ENCODE peak calls at places on chromosomes 2 and 18, in five cellular contexts. Q, N, P, V and L are unnamed samples. For H3K36me3, the result is how much of the 10 kb centered on the place peaks cover.

GRCh38 chr2:168293766-168294165 is 46.4 kb upstream of the STK39 start:
- DNase-seq in Q (no peak), P (no peak), N (no peak), V (no peak), L (no peak)

GRCh38 chr2:60796573-60797509 is 40.8 kb downstream of the PAPOLG start:
- DNase-seq in V (no peak), P (no peak), N (no peak), Q (no peak), L (no peak)

GRCh38 chr2:37324536-37324785 is 172 bp downstream of the PRKD3 start:
- DNase-seq in Q (peak), N (no peak), V (no peak), P (no peak), L (peak)

GRCh38 chr2:135245055-135245454 is 193.0 kb downstream of the RAB3GAP1 start:
- DNase-seq in Q (no peak), V (peak), N (no peak), P (no peak), L (no peak)

GRCh38 chr18:74652392-74652988 is 54.8 kb downstream of the ZNF407 start:
- DNase-seq in Q (no peak), N (no peak), P (no peak), V (no peak), L (no peak)

GRCh38 chr2:172995323-172996244 is 80.1 kb upstream of the MAP3K20 start:
- DNase-seq in P (no peak), Q (peak), N (no peak), V (peak), L (no peak)

GRCh38 chr2:240205348-240205747 is 64.9 kb upstream of the OTOS start:
- DNase-seq in V (peak), Q (no peak), N (no peak), P (peak), L (no peak)

GRCh38 chr2:30293303-30293912 is 62.1 kb downstream of the LBH start:
- DNase-seq in V (peak), P (no peak), N (no peak), Q (peak), L (no peak)

GRCh38 chr2:216029416-216030129 is 16.2 kb upstream of the MREG start:
- DNase-seq in Q (no peak), N (no peak), V (peak), P (no peak), L (no peak)

GRCh38 chr2:57373530-57373929 is 673.1 kb upstream of the VRK2 start:
- DNase-seq in N (no peak), P (no peak), Q (no peak), V (no peak), L (no peak)

GRCh38 chr18:77422974-77423373 is 173.3 kb downstream of the GALR1 start:
- DNase-seq in N (no peak), P (no peak), V (no peak), Q (no peak), L (no peak)

GRCh38 chr2:104846182-104846954 is 7.5 kb upstream of the POU3F3 start:
- DNase-seq in N (no peak), P (no peak), Q (no peak), V (peak), L (no peak)

GRCh38 chr2:44131177-44131576 is 37.5 kb upstream of the PPM1B start:
- DNase-seq in N (no peak), P (no peak), V (no peak), Q (no peak), L (no peak)

GRCh38 chr2:26838121-26838906 is 9.6 kb upstream of the DPYSL5 start:
- DNase-seq in V (peak), Q (no peak), N (no peak), P (no peak), L (no peak)

GRCh38 chr2:220704810-220705209 is 867.3 kb downstream of the EPHA4 start:
- DNase-seq in V (no peak), N (no peak), P (no peak), Q (no peak), L (no peak)

GRCh38 chr18:68229351-68229750 is 485.6 kb downstream of the TMX3 start:
- DNase-seq in N (no peak), P (no peak), Q (no peak), V (peak), L (no peak)

GRCh38 chr2:101805146-101806088 is 107.9 kb downstream of the MAP4K4 start:
- DNase-seq in N (no peak), Q (peak), P (peak), V (no peak), L (no peak)

GRCh38 chr2:235675678-235676535 is 182.1 kb downstream of the AGAP1 start:
- DNase-seq in V (peak), Q (no peak), P (no peak), N (no peak), L (no peak)

GRCh38 chr2:238915596-238915995 is 67.7 kb downstream of the TWIST2 start:
- DNase-seq in N (no peak), Q (no peak), V (peak), P (no peak), L (no peak)

GRCh38 chr2:36452279-36452678 is 96.7 kb downstream of the CRIM1 start:
- DNase-seq in P (no peak), V (peak), N (no peak), Q (no peak), L (no peak)

GRCh38 chr18:245282-245847 is 22.5 kb downstream of the THOC1 start:
- DNase-seq in V (no peak), Q (no peak), P (no peak), N (no peak), L (no peak)

GRCh38 chr2:184599054-184599874 is 935 bp downstream of the ZNF804A start:
- DNase-seq in V (peak), P (peak), Q (peak), N (no peak), L (no peak)

GRCh38 chr2:184449760-184450159 is 148.6 kb upstream of the ZNF804A start:
- DNase-seq in Q (no peak), P (no peak), V (no peak), N (no peak), L (no peak)

GRCh38 chr2:126809357-126809756 is 89.3 kb upstream of the TEX51 start:
- DNase-seq in P (peak), N (no peak), Q (no peak), V (no peak), L (no peak)

GRCh38 chr2:175431054-175431780 is 249.7 kb upstream of the ATP5MC3 start:
- DNase-seq in Q (no peak), P (no peak), V (no peak), N (no peak), L (no peak)

GRCh38 chr2:146037334-146037870 is 1517.5 kb upstream of the ZEB2 start:
- DNase-seq in V (no peak), N (no peak), Q (no peak), P (no peak), L (no peak)

GRCh38 chr2:86284987-86285386 is 52.4 kb downstream of the REEP1 start:
- DNase-seq in V (no peak), N (no peak), P (no peak), Q (no peak), L (no peak)

GRCh38 chr18:54222922-54223567 is 1.4 kb downstream of the MBD2 start:
- DNase-seq in Q (no peak), V (no peak), P (no peak), N (no peak), L (no peak)

GRCh38 chr18:2254977-2255376 is 316.3 kb downstream of the METTL4 start:
- DNase-seq in V (no peak), N (no peak), Q (no peak), P (no peak), L (no peak)

GRCh38 chr2:36032046-36032445 is 323.5 kb upstream of the CRIM1 start:
- DNase-seq in Q (no peak), P (no peak), V (no peak), N (no peak), L (no peak)

GRCh38 chr2:65349863-65350262 is 82.5 kb downstream of the SPRED2 start:
- DNase-seq in V (no peak), N (peak), Q (peak), P (no peak), L (peak)

GRCh38 chr2:180656455-180656847 is 324.0 kb upstream of the UBE2E3 start:
- DNase-seq in Q (no peak), V (peak), P (peak), N (no peak), L (no peak)

GRCh38 chr2:180657054-180657453 is 323.4 kb upstream of the UBE2E3 start:
- DNase-seq in P (no peak), Q (no peak), V (peak), N (no peak), L (no peak)

GRCh38 chr2:180655393-180655792 is 325.0 kb upstream of the UBE2E3 start:
- DNase-seq in P (no peak), N (no peak), V (no peak), Q (no peak), L (no peak)

GRCh38 chr2:180653481-180653880 is 326.9 kb upstream of the UBE2E3 start:
- DNase-seq in P (no peak), Q (no peak), N (no peak), V (no peak), L (no peak)

DNA sequence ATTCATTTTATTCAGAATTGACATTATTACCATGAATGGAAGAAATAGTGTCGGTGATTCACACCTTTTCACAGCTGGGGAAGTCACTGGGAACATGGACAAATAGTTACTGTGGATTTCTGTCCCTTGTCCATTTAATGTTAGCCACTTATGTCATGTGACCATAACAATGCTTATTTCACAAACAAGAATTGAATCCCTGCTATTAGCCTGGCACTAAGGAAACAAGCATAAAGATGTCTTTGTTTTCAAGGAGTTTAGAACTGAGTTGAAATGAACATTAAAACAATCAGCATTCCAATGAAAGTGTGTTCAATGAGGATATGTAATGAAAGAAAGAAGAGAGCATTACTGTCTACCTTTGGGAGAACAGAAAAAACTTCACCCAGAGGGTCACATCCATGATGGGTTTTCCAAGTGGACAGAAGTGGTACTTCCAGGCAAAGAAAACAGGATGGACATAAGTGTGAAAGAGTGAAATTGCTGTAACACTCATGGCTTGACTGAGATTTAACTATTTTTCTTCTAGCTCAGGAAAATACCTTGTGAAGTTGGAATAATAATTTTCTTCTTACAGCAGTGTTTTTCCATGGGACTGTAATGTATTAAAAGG is 324.5 kb upstream of the UBE2E3 start:
- DNase-seq in Q (no peak), N (no peak), V (no peak), P (no peak), L (no peak)
- TF ChIP-seq CTCF in Q (no peak), N (no peak), V (peak), P (peak), L (no peak)

GRCh38 chr2:204898928-204899640 is 353.8 kb downstream of the PARD3B start:
- DNase-seq in Q (no peak), N (no peak), V (no peak), P (no peak), L (no peak)
- H3K27ac ChIP-seq in Q (no peak), N (no peak), V (no peak), P (no peak), L (no peak)

GRCh38 chr2:1990724-1991123 is 246.4 kb upstream of the PXDN start:
- DNase-seq in N (no peak), V (peak), Q (peak), P (peak), L (no peak)
- H3K36me3 ChIP-seq in N (under half), V (under half), Q (under half), P (under half), L (under half)

GRCh38 chr2:199865905-199866304 is 14.9 kb upstream of the FTCDNL1 start:
- DNase-seq in V (no peak), N (no peak), P (no peak), Q (no peak), L (no peak)

GRCh38 chr2:199862779-199863178 is 11.8 kb upstream of the FTCDNL1 start:
- DNase-seq in P (no peak), Q (no peak), N (no peak), V (no peak), L (no peak)

GRCh38 chr2:199855812-199856211 is 4.8 kb upstream of the FTCDNL1 start:
- DNase-seq in P (no peak), Q (no peak), V (no peak), N (no peak), L (no peak)

DNA sequence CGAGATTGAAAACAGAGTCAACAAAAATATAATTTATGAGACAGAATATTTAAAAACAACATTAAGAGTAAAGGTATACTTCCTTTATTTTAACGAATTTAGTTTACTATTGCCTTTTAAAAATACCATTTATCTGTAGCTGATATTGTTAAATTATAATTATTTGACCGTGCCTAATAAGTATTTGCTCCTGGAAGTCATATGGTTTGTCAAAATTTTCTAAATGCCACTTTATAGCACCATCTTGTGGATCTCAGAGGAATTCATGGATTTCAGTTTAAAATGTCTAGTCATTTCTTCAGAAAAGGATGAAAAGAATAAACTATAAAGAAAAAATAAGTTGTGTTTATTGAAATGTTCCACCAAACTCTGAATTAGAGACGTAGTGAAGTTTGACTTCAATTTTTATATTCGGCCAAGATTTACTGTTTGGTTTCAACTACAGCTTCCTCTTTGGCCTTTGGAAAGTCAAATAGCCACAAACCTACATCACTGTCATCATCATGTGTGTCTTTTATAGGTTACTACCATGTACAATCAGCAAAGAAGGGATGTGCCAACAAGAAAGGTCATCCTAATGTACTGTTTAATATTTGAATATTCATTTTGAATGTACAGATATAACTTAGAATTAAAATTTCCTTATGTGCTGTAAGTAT is 10.3 kb upstream of the FTCDNL1 start:
- DNase-seq in P (no peak), N (no peak), V (no peak), Q (no peak), L (no peak)
- TF ChIP-seq CTCF in P (peak), N (peak), V (peak), Q (peak), L (peak)